ENCODE peak calls at places on chromosome 5, in four cellular contexts. W is GM12891, X is GM20000, N is aorta. R is an unnamed sample.

GRCh38 chr5:102807878-102808502 is 52.9 kb downstream of the PAM start:
- DNase-seq in X (no peak), N (no peak), W (no peak), R (no peak)

GRCh38 chr5:89473196-89473595 is 590.2 kb upstream of the MEF2C start:
- DNase-seq in X (no peak), N (no peak), W (no peak), R (no peak)

GRCh38 chr5:53338971-53339370 is 141.5 kb upstream of the FST start:
- DNase-seq in N (no peak), X (no peak), W (no peak), R (no peak)

GRCh38 chr5:125180222-125180621 is 433.8 kb upstream of the ZNF608 start:
- DNase-seq in X (no peak), W (no peak), N (no peak), R (no peak)

GRCh38 chr5:141478321-141478945 is 2.7 kb downstream of the PCDHGC3 start:
- DNase-seq in N (no peak), X (no peak), W (no peak), R (no peak)

GRCh38 chr5:116970318-116970717 is 395.7 kb upstream of the SEMA6A start:
- DNase-seq in N (no peak), W (no peak), X (no peak), R (no peak)

GRCh38 chr5:159504857-159505304 is 174.6 kb upstream of the IL12B start:
- DNase-seq in N (no peak), X (no peak), W (no peak), R (no peak)

GRCh38 chr5:14581891-14582796 is 552 bp downstream of the OTULINL start:
- DNase-seq in X (peak), W (peak), N (peak), R (peak)

GRCh38 chr5:149022200-149022599 is 40.7 kb downstream of the SH3TC2 start:
- DNase-seq in N (no peak), X (no peak), W (no peak), R (no peak)

GRCh38 chr5:14425581-14425980 is 156.0 kb upstream of the OTULINL start:
- DNase-seq in W (no peak), X (no peak), N (no peak), R (no peak)

GRCh38 chr5:133977858-133978257 is 9.4 kb upstream of the C5orf15 start:
- DNase-seq in W (no peak), X (no peak), N (no peak), R (no peak)

GRCh38 chr5:118022062-118022461 is 966.3 kb downstream of the DTWD2 start:
- DNase-seq in W (no peak), X (no peak), N (no peak), R (no peak)

GRCh38 chr5:56094579-56095361 is 100.0 kb upstream of the IL6ST start:
- DNase-seq in W (no peak), X (no peak), N (no peak), R (no peak)

GRCh38 chr5:131751551-131751950 is 45.3 kb downstream of the FNIP1 start:
- DNase-seq in X (no peak), W (no peak), N (no peak), R (no peak)

GRCh38 chr5:164132358-164132757 is 626.9 kb downstream of the MAT2B start:
- DNase-seq in X (no peak), N (no peak), W (no peak), R (no peak)

GRCh38 chr5:28216939-28217360 is 1178.6 kb upstream of the CDH9 start:
- DNase-seq in W (no peak), N (no peak), X (no peak), R (no peak)

GRCh38 chr5:86861514-86861913 is 243.8 kb downstream of the COX7C start:
- DNase-seq in X (no peak), N (no peak), W (no peak), R (no peak)

GRCh38 chr5:150066901-150067396 is 19.4 kb downstream of the CSF1R start:
- DNase-seq in N (no peak), X (no peak), W (no peak), R (no peak)

GRCh38 chr5:173759696-173760095 is 128.5 kb upstream of the CPEB4 start:
- DNase-seq in X (no peak), N (no peak), W (no peak), R (no peak)

GRCh38 chr5:143352691-143353090 is 50.8 kb downstream of the NR3C1 start:
- DNase-seq in N (no peak), W (no peak), X (no peak), R (no peak)

GRCh38 chr5:79934681-79935080 is 56.4 kb downstream of the MTX3 start:
- DNase-seq in X (no peak), W (no peak), N (no peak), R (no peak)

GRCh38 chr5:95631265-95631957 is 11.5 kb downstream of the GPR150 start:
- DNase-seq in N (no peak), X (no peak), W (no peak), R (no peak)

GRCh38 chr5:25963251-25964008 is 1075.0 kb downstream of the CDH9 start:
- DNase-seq in W (no peak), N (no peak), X (no peak), R (no peak)

GRCh38 chr5:178319541-178320041 is 87.0 kb upstream of the PHYKPL start:
- DNase-seq in W (no peak), N (peak), X (no peak), R (no peak)

GRCh38 chr5:58394326-58394725 is 65.6 kb downstream of the PLK2 start:
- DNase-seq in W (no peak), N (no peak), X (no peak), R (no peak)

GRCh38 chr5:32767948-32768427 is 56.9 kb downstream of the NPR3 start:
- DNase-seq in X (no peak), W (no peak), N (peak), R (no peak)

GRCh38 chr5:1466631-1467265 is 21.5 kb upstream of the SLC6A3 start:
- DNase-seq in N (peak), W (no peak), X (no peak), R (no peak)

GRCh38 chr5:65926893-65927292 is 518 bp downstream of the ERBIN start:
- DNase-seq in X (no peak), W (no peak), N (no peak), R (no peak)

GRCh38 chr5:57566914-57567313 is 84.3 kb upstream of the ACTBL2 start:
- DNase-seq in X (no peak), W (no peak), N (no peak), R (peak)